ENCODE peak calls at places on chromosomes 1 and 21, in ten cellular contexts. G is cardiac fibroblast, S is right lobe of liver, Y is Peyer's patch, D is heart left ventricle, L is WTC11, X is left ventricle myocardium inferior, H is AG04450, R is A549, I is cardiac muscle cell. A is an unnamed sample.

GRCh38 chr1:246110343-246111219 is 396.5 kb downstream of the SMYD3 start:
- DNase-seq in H (peak), I (no peak), G (peak), R (no peak), S (no peak), D (no peak), X (no peak), Y (no peak), L (no peak), A (no peak)

GRCh38 chr1:35499652-35500176 is 57.5 kb downstream of the KIAA0319L start:
- DNase-seq in R (no peak), S (no peak), D (no peak), X (no peak), H (no peak), I (peak), L (no peak), Y (no peak), G (no peak), A (no peak)

GRCh38 chr1:117001254-117001927 is at the start of gene CD101:
- DNase-seq in S (no peak), L (no peak), Y (no peak), I (no peak), R (no peak), G (no peak), D (no peak), X (no peak), H (no peak), A (peak)

GRCh38 chr1:85444381-85444780 is 20.6 kb downstream of the DDAH1 start:
- DNase-seq in L (no peak), X (no peak), S (no peak), G (peak), R (no peak), Y (no peak), H (no peak), I (no peak), D (no peak), A (no peak)

GRCh38 chr1:153882296-153882912 is 40.4 kb downstream of the GATAD2B start:
- DNase-seq in G (no peak), L (no peak), S (no peak), R (no peak), Y (no peak), D (no peak), I (no peak), H (no peak), X (no peak), A (no peak)

GRCh38 chr1:111214884-111215283 is 12.6 kb upstream of the CHI3L2 start:
- DNase-seq in G (no peak), S (no peak), H (no peak), D (no peak), X (no peak), L (no peak), Y (no peak), I (no peak), R (no peak), A (no peak)

GRCh38 chr1:34050711-34051485 is 114.1 kb downstream of the CSMD2 start:
- DNase-seq in H (no peak), D (no peak), S (no peak), I (no peak), Y (no peak), L (no peak), G (no peak), R (no peak), X (no peak), A (no peak)

GRCh38 chr1:201636581-201636980 is 97.7 kb downstream of the NAV1 start:
- DNase-seq in L (no peak), Y (no peak), I (no peak), H (peak), D (no peak), S (no peak), X (no peak), G (peak), R (no peak), A (no peak)

GRCh38 chr1:214014730-214015129 is 27.0 kb downstream of the PROX1 start:
- DNase-seq in X (no peak), Y (no peak), G (no peak), H (no peak), L (no peak), R (no peak), D (no peak), S (no peak), I (peak), A (no peak)

GRCh38 chr21:42754270-42754933 is 101.0 kb downstream of the PDE9A start:
- DNase-seq in X (no peak), L (no peak), S (no peak), I (peak), D (peak), R (no peak), Y (no peak), H (no peak), G (no peak), A (no peak)

GRCh38 chr1:211813590-211813989 is 17.0 kb downstream of the LPGAT1 start:
- DNase-seq in I (no peak), G (peak), Y (no peak), D (peak), R (no peak), L (no peak), S (peak), X (peak), H (no peak), A (no peak)

GRCh38 chr1:174913225-174913903 is 86.4 kb upstream of the CACYBP start:
- DNase-seq in D (no peak), G (no peak), L (no peak), R (no peak), X (no peak), S (no peak), H (no peak), Y (no peak), I (no peak), A (no peak)

GRCh38 chr1:87219141-87219540 is 109.5 kb upstream of the LMO4 start:
- DNase-seq in Y (no peak), I (no peak), D (no peak), L (no peak), H (no peak), X (no peak), G (no peak), S (no peak), R (no peak), A (no peak)

GRCh38 chr1:236893626-236894545 is 98.8 kb downstream of the MTR start:
- DNase-seq in L (no peak), G (no peak), H (no peak), I (no peak), D (no peak), X (no peak), Y (no peak), R (no peak), S (peak), A (no peak)

GRCh38 chr1:58032621-58033073 is 513.9 kb downstream of the OMA1 start:
- DNase-seq in R (no peak), I (no peak), Y (no peak), H (no peak), D (no peak), G (no peak), S (peak), L (no peak), X (no peak), A (no peak)

GRCh38 chr1:58033311-58033710 is 513.2 kb downstream of the OMA1 start:
- DNase-seq in S (no peak), R (no peak), I (no peak), Y (no peak), G (no peak), D (no peak), X (no peak), L (no peak), H (no peak), A (no peak)

GRCh38 chr1:58031416-58031815 is 515.1 kb downstream of the OMA1 start:
- DNase-seq in R (no peak), S (no peak), H (no peak), I (no peak), L (peak), D (no peak), Y (no peak), G (no peak), X (no peak), A (no peak)

GRCh38 chr1:58035523-58035922 is 511.0 kb downstream of the OMA1 start:
- DNase-seq in X (no peak), H (no peak), G (peak), S (no peak), D (no peak), R (no peak), I (peak), L (peak), Y (no peak), A (no peak)
- TF ChIP-seq CTCF in X (no peak), H (no peak), G (no peak), S (no peak), D (no peak), R (no peak), I (peak), L (no peak), Y (no peak), A (no peak)

DNA sequence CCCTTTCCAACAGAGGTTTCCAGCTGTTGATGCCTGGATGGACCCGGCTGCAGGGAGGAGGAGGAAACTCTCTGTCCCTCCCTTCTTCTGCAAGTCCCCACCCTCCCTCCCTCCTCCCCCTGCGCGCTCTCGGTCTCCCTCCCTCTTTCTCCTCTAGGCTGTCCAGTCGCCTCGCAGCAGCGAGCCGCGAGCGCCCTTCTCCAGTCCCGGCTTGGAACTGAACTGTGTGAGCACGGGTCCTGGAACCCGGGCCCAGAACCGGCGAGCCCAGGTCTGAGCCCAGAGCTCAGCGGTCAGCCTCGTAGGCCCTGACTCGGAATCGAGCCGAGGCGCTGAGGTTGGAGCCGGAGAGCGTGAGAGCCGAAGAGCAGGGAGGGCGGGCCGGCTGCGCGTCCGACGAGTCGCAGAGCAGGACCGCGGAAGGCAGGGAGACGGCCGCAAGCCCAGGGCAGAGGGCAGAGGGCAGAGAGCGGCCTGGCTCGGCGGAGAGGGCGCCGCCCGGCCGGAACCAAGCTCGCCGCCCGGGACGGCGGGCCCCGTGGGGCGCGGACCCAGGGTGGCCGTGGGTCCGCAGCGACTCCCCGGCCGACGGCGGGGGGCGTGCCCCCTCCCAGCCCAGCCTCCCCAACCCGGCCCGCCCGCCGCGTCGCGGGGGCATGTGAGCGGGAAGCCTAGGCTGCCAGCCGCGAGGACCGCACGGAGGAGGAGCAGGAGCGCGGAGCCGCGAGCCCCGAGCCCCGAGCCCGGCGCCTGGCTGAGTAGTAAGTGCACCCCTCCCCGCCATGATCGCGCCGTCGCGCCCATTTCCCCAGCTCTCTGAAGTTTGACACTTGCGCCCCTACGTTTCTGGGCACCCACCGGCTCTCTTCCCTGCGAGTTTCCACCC is at the start of gene SOX13:
- DNase-seq in I (peak), D (peak), X (peak), H (peak), S (peak), L (peak), G (peak), R (peak), Y (peak), A (no peak)
- TF ChIP-seq CTCF in I (peak), D (peak), X (peak), H (peak), S (peak), L (no peak), G (peak), R (peak), Y (peak), A (no peak)

DNA sequence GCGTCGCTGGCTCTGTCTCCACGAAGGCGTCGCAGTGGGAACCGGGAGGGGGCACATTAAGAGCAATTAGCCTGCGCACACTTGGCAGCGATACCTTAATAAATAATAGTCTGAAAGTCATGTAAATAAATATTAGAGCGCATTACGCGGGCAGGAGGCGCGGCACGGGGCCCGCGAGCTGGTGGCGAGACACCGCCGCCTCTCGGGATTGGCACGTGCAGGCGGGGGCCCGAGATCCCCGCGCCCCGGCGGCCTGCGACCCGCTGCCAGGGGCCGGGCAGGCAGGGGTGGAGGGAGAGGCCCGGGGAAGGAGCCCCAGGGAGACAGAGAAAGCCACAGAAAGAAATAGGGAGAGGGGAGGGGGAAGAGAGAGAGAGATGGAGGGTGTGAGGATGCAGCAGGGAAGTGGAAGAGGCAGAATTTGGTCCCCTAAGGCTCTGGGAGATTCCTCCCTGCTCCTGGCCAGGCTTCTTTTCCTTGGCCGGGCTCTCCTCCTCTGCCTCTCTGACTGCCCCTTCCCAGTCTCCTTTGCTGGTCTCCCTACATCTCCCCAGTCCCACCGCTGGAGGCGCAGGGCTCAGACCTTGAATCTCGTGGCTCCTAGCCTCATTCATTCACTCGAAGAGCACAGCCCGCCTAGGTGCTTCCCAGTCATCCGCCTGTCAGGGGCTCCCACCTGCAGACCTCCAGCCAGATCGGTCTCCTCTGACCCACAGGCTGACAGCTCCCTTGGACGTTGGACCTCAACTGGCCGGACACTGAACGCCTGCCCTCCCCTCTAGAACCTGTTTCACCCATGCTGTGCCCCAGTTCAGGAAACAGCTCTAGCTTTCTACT is 76.3 kb downstream of the VWA5B1 start:
- DNase-seq in Y (peak), S (no peak), X (peak), G (peak), L (peak), I (peak), H (no peak), D (no peak), R (peak), A (peak)
- TF ChIP-seq CTCF in Y (peak), S (peak), X (peak), G (peak), L (peak), I (peak), H (peak), D (peak), R (peak), A (no peak)

GRCh38 chr1:6180215-6180577 is at the start of gene CHD5:
- DNase-seq in H (no peak), I (no peak), Y (peak), S (no peak), D (no peak), L (peak), X (no peak), G (no peak), R (no peak), A (no peak)
- TF ChIP-seq CTCF in H (no peak), I (no peak), Y (no peak), S (no peak), D (no peak), L (no peak), X (peak), G (no peak), R (peak), A (peak)

DNA sequence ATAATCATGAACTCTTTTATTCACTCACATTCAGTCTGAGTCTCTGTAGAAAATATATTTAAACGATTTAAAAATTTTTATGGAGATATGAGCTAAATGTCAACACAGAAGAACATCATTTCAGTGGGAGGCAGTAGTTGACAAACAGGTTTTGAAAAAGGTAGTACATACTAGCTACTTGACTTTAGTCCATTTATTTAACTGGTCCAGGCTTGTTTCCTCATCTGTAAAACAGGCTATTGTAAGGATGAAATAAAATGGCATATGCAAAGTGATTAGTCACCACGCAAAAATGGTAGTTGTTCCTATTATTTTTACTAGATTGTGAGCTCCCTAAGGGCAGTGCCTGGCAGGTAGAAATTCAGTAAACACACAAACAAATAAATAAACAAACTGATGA is 75.2 kb downstream of the NTPCR start:
- DNase-seq in I (no peak), X (no peak), Y (no peak), L (no peak), R (no peak), H (no peak), D (no peak), S (no peak), G (peak), A (no peak)
- TF ChIP-seq CTCF in I (no peak), X (peak), Y (no peak), L (no peak), R (no peak), H (no peak), D (no peak), S (no peak), G (no peak), A (no peak)

GRCh38 chr1:61119085-61119484 is 36.7 kb downstream of the NFIA start:
- DNase-seq in R (no peak), S (no peak), X (no peak), L (no peak), G (peak), D (no peak), Y (no peak), H (no peak), I (no peak), A (no peak)
- TF ChIP-seq CTCF in R (no peak), S (no peak), X (no peak), L (no peak), G (no peak), D (no peak), Y (peak), H (no peak), I (no peak), A (no peak)

DNA sequence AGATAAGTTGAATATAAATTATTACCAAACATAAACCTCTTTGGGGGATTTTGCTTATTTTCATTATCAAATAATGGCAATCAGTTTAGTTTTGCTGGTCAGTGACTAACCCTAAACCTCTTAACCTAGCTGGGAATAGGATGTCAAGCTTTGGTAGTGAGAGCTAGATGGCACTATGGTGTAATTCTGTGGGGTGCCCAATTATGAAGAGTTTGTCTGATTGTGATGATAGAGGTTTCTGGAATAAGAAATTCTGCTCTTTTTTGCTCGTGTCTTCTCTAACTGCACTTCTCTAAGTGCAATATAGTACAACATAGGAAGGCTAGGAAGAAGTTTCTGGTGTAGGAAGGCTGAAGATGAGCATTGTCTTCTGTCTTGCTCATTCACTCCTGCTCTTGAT is 59.8 kb downstream of the XCL1 start:
- DNase-seq in I (no peak), G (peak), X (no peak), L (no peak), D (no peak), Y (no peak), R (no peak), H (no peak), S (no peak), A (no peak)
- TF ChIP-seq CTCF in I (no peak), G (no peak), X (peak), L (no peak), D (peak), Y (peak), R (peak), H (no peak), S (peak), A (peak)